ENCODE peak calls at places on chromosome 12, in ten cellular contexts. One of them, this sample, is unnamed.

GRCh38 chr12:50505945-50506344 is 1.2 kb downstream of the DIP2B start:
- DNase-seq in heart left ventricle: no peak
- DNase-seq in psoas muscle: no peak
- DNase-seq in brain microvascular endothelial cell: peak; percentile 4
- DNase-seq in stomach: no peak
- DNase-seq in A549: no peak
- DNase-seq in OCI-LY7: peak; percentile 60
- DNase-seq in pancreas: no peak
- DNase-seq in trophoblast cell: no peak
- DNase-seq in adrenal gland: no peak
- DNase-seq in this sample: no peak

GRCh38 chr12:129544716-129545115 is 359.1 kb downstream of the TMEM132D start:
- DNase-seq in OCI-LY7: no peak
- DNase-seq in pancreas: no peak
- DNase-seq in psoas muscle: no peak
- DNase-seq in adrenal gland: no peak
- DNase-seq in trophoblast cell: no peak
- DNase-seq in heart left ventricle: no peak
- DNase-seq in A549: no peak
- DNase-seq in brain microvascular endothelial cell: peak; percentile 66
- DNase-seq in stomach: no peak
- DNase-seq in this sample: no peak

GRCh38 chr12:67524861-67525499 is 123.6 kb upstream of the DYRK2 start:
- DNase-seq in A549: no peak
- DNase-seq in pancreas: no peak
- DNase-seq in adrenal gland: no peak
- DNase-seq in brain microvascular endothelial cell: no peak
- DNase-seq in stomach: no peak
- DNase-seq in trophoblast cell: no peak
- DNase-seq in heart left ventricle: no peak
- DNase-seq in psoas muscle: no peak
- DNase-seq in OCI-LY7: no peak
- DNase-seq in this sample: no peak

GRCh38 chr12:13095266-13095995 is 8.0 kb downstream of the GSG1 start:
- DNase-seq in adrenal gland: no peak
- DNase-seq in stomach: no peak
- DNase-seq in brain microvascular endothelial cell: no peak
- DNase-seq in pancreas: no peak
- DNase-seq in OCI-LY7: no peak
- DNase-seq in A549: no peak
- DNase-seq in trophoblast cell: no peak
- DNase-seq in psoas muscle: no peak
- DNase-seq in heart left ventricle: no peak
- DNase-seq in this sample: no peak

GRCh38 chr12:49636979-49637378 is 13.6 kb downstream of the PRPF40B start:
- DNase-seq in brain microvascular endothelial cell: peak; percentile 76
- DNase-seq in A549: peak; percentile 67
- DNase-seq in psoas muscle: no peak
- DNase-seq in adrenal gland: peak; percentile 62
- DNase-seq in trophoblast cell: peak; percentile 9
- DNase-seq in heart left ventricle: peak; percentile 40
- DNase-seq in pancreas: no peak
- DNase-seq in stomach: peak; percentile 52
- DNase-seq in OCI-LY7: peak; percentile 84
- DNase-seq in this sample: peak; percentile 49

GRCh38 chr12:19689801-19690472 is 250.6 kb downstream of the AEBP2 start:
- DNase-seq in pancreas: peak; percentile 59
- DNase-seq in adrenal gland: no peak
- DNase-seq in A549: no peak
- DNase-seq in trophoblast cell: no peak
- DNase-seq in stomach: peak; percentile 44
- DNase-seq in brain microvascular endothelial cell: no peak
- DNase-seq in OCI-LY7: no peak
- DNase-seq in psoas muscle: no peak
- DNase-seq in heart left ventricle: no peak
- DNase-seq in this sample: no peak

GRCh38 chr12:40581889-40582288 is 110.3 kb upstream of the CNTN1 start:
- DNase-seq in adrenal gland: no peak
- DNase-seq in pancreas: no peak
- DNase-seq in OCI-LY7: no peak
- DNase-seq in trophoblast cell: no peak
- DNase-seq in heart left ventricle: no peak
- DNase-seq in brain microvascular endothelial cell: no peak
- DNase-seq in psoas muscle: no peak
- DNase-seq in stomach: no peak
- DNase-seq in A549: no peak
- DNase-seq in this sample: no peak

GRCh38 chr12:29164477-29165163 is 15.5 kb downstream of the FAR2 start:
- DNase-seq in pancreas: no peak
- DNase-seq in psoas muscle: no peak
- DNase-seq in heart left ventricle: no peak
- DNase-seq in trophoblast cell: no peak
- DNase-seq in stomach: no peak
- DNase-seq in brain microvascular endothelial cell: peak; percentile 58
- DNase-seq in A549: no peak
- DNase-seq in adrenal gland: no peak
- DNase-seq in OCI-LY7: peak; percentile 49
- DNase-seq in this sample: peak; percentile 15

GRCh38 chr12:23834076-23834475 is 115.4 kb downstream of the SOX5 start:
- DNase-seq in A549: no peak
- DNase-seq in trophoblast cell: no peak
- DNase-seq in OCI-LY7: no peak
- DNase-seq in pancreas: no peak
- DNase-seq in heart left ventricle: no peak
- DNase-seq in psoas muscle: no peak
- DNase-seq in brain microvascular endothelial cell: peak; percentile 1
- DNase-seq in adrenal gland: no peak
- DNase-seq in stomach: no peak
- DNase-seq in this sample: no peak

GRCh38 chr12:104181313-104181712 is 34.3 kb upstream of the TXNRD1 start:
- DNase-seq in brain microvascular endothelial cell: peak; percentile 44
- DNase-seq in psoas muscle: no peak
- DNase-seq in adrenal gland: no peak
- DNase-seq in OCI-LY7: no peak
- DNase-seq in trophoblast cell: no peak
- DNase-seq in pancreas: no peak
- DNase-seq in heart left ventricle: no peak
- DNase-seq in A549: peak; percentile 63
- DNase-seq in stomach: no peak
- DNase-seq in this sample: no peak

GRCh38 chr12:47458273-47458672 is 247.6 kb downstream of the RPAP3 start:
- DNase-seq in A549: peak; percentile 39
- DNase-seq in stomach: no peak
- DNase-seq in pancreas: no peak
- DNase-seq in psoas muscle: no peak
- DNase-seq in adrenal gland: no peak
- DNase-seq in heart left ventricle: no peak
- DNase-seq in trophoblast cell: no peak
- DNase-seq in OCI-LY7: no peak
- DNase-seq in brain microvascular endothelial cell: no peak
- DNase-seq in this sample: no peak

DNA sequence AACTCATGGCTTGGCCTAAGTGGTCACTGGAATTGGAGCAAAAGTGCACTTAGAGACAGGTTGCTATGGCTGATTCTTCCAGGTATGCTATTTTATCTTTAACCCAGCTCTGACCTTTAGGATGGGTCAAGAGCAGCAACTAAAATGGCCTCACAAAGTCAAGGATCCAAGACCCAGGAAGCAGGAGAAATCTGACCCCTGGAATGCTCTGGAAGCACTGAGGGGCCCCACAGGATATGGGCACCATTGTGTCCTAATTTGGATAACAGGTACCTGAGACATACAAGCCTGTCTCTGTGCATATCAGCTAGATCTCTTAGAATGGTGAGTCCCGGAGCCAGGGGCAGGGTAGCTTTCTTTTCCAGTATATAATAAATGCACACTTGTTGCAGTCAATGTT is 29.2 kb upstream of the TMCC3 start:
- DNase-seq in heart left ventricle: no peak
- DNase-seq in A549: no peak
- DNase-seq in stomach: no peak
- DNase-seq in brain microvascular endothelial cell: no peak
- DNase-seq in pancreas: no peak
- DNase-seq in adrenal gland: no peak
- DNase-seq in trophoblast cell: no peak
- DNase-seq in OCI-LY7: no peak
- DNase-seq in psoas muscle: no peak
- DNase-seq in this sample: no peak
- H3K4me3 ChIP-seq in heart left ventricle: no peak overlapping the region
- H3K4me3 ChIP-seq in A549: no peak overlapping the region
- H3K4me3 ChIP-seq in stomach: no peak overlapping the region
- H3K4me3 ChIP-seq in brain microvascular endothelial cell: no peak overlapping the region
- H3K4me3 ChIP-seq in pancreas: no peak overlapping the region
- H3K4me3 ChIP-seq in adrenal gland: no peak overlapping the region
- H3K4me3 ChIP-seq in trophoblast cell: no peak overlapping the region
- H3K4me3 ChIP-seq in OCI-LY7: no peak overlapping the region
- H3K4me3 ChIP-seq in psoas muscle: no peak overlapping the region
- H3K4me3 ChIP-seq in this sample: no peak overlapping the region

GRCh38 chr12:126493366-126494108 is 1428.3 kb downstream of the AACS start:
- DNase-seq in stomach: no peak
- DNase-seq in adrenal gland: no peak
- DNase-seq in psoas muscle: no peak
- DNase-seq in pancreas: no peak
- DNase-seq in brain microvascular endothelial cell: no peak
- DNase-seq in A549: no peak
- DNase-seq in OCI-LY7: no peak
- DNase-seq in trophoblast cell: no peak
- DNase-seq in heart left ventricle: no peak
- DNase-seq in this sample: no peak
- H3K4me3 ChIP-seq in stomach: no peak overlapping the region
- H3K4me3 ChIP-seq in adrenal gland: no peak overlapping the region
- H3K4me3 ChIP-seq in psoas muscle: no peak overlapping the region
- H3K4me3 ChIP-seq in pancreas: no peak overlapping the region
- H3K4me3 ChIP-seq in brain microvascular endothelial cell: no peak overlapping the region
- H3K4me3 ChIP-seq in A549: no peak overlapping the region
- H3K4me3 ChIP-seq in OCI-LY7: no peak overlapping the region
- H3K4me3 ChIP-seq in trophoblast cell: no peak overlapping the region
- H3K4me3 ChIP-seq in heart left ventricle: no peak overlapping the region
- H3K4me3 ChIP-seq in this sample: no peak overlapping the region

GRCh38 chr12:32249701-32250270 is 143.1 kb downstream of the BICD1 start:
- DNase-seq in pancreas: no peak
- DNase-seq in psoas muscle: no peak
- DNase-seq in adrenal gland: no peak
- DNase-seq in OCI-LY7: no peak
- DNase-seq in brain microvascular endothelial cell: no peak
- DNase-seq in trophoblast cell: no peak
- DNase-seq in stomach: no peak
- DNase-seq in A549: no peak
- DNase-seq in heart left ventricle: no peak
- DNase-seq in this sample: no peak

GRCh38 chr12:32248594-32249140 is 142.0 kb downstream of the BICD1 start:
- DNase-seq in trophoblast cell: no peak
- DNase-seq in pancreas: no peak
- DNase-seq in heart left ventricle: no peak
- DNase-seq in OCI-LY7: no peak
- DNase-seq in psoas muscle: no peak
- DNase-seq in stomach: no peak
- DNase-seq in adrenal gland: no peak
- DNase-seq in brain microvascular endothelial cell: no peak
- DNase-seq in A549: no peak
- DNase-seq in this sample: no peak

GRCh38 chr12:32254260-32254659 is 145.1 kb upstream of the FGD4 start:
- DNase-seq in stomach: no peak
- DNase-seq in brain microvascular endothelial cell: no peak
- DNase-seq in A549: no peak
- DNase-seq in heart left ventricle: no peak
- DNase-seq in adrenal gland: no peak
- DNase-seq in pancreas: no peak
- DNase-seq in trophoblast cell: no peak
- DNase-seq in psoas muscle: no peak
- DNase-seq in OCI-LY7: no peak
- DNase-seq in this sample: no peak

GRCh38 chr12:32253154-32253795 is 146.1 kb upstream of the FGD4 start:
- DNase-seq in pancreas: no peak
- DNase-seq in heart left ventricle: no peak
- DNase-seq in psoas muscle: no peak
- DNase-seq in stomach: no peak
- DNase-seq in A549: no peak
- DNase-seq in OCI-LY7: no peak
- DNase-seq in brain microvascular endothelial cell: no peak
- DNase-seq in trophoblast cell: no peak
- DNase-seq in adrenal gland: no peak
- DNase-seq in this sample: no peak

DNA sequence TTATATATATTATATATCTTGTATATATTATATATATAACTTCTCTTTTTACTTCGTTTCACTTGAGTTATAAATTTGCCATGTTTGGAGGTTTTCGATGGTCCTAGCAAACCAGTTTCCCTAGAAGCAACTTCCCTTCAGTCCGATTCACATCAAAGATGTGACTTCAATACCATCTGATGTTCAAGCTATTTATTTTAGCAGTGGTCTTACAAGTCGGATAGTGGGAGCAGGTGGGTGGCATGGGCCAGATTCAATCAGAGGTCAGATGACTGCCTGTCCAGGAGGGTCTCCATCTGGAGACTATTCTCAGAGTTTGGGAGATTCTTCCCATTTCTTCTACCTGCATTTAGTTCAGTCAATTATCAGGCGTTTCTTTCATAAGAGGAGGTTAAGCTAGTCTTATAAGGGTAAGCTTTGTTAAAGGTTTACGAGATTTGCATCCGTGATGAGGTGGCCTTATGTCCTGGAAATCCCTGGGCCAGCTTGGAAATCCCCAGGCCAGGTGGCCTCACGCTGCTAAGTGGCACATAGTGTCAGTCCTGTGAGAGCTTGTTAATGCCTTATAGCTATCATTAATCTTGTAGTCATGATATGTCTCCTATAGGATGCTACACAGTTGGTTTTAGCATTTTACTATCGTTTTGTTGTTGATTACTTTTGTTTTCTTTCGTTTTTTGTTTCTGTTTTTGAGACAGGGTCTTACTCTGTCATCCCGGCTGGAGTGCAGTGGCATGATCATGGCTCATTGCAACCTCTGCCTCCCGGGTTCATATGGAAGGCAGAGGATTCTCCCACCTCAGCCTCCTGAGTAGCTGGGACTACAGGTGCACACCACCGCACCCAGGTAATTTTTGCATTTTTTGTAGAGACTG is 145.8 kb downstream of the BICD1 start:
- DNase-seq in OCI-LY7: no peak
- DNase-seq in trophoblast cell: no peak
- DNase-seq in psoas muscle: no peak
- DNase-seq in brain microvascular endothelial cell: no peak
- DNase-seq in heart left ventricle: no peak
- DNase-seq in adrenal gland: no peak
- DNase-seq in stomach: no peak
- DNase-seq in pancreas: no peak
- DNase-seq in A549: no peak
- DNase-seq in this sample: no peak
- H3K4me3 ChIP-seq in OCI-LY7: no peak overlapping the region
- H3K4me3 ChIP-seq in trophoblast cell: no peak overlapping the region
- H3K4me3 ChIP-seq in psoas muscle: no peak overlapping the region
- H3K4me3 ChIP-seq in brain microvascular endothelial cell: no peak overlapping the region
- H3K4me3 ChIP-seq in heart left ventricle: no peak overlapping the region
- H3K4me3 ChIP-seq in adrenal gland: no peak overlapping the region
- H3K4me3 ChIP-seq in stomach: no peak overlapping the region
- H3K4me3 ChIP-seq in pancreas: no peak overlapping the region
- H3K4me3 ChIP-seq in A549: no peak overlapping the region
- H3K4me3 ChIP-seq in this sample: no peak overlapping the region

DNA sequence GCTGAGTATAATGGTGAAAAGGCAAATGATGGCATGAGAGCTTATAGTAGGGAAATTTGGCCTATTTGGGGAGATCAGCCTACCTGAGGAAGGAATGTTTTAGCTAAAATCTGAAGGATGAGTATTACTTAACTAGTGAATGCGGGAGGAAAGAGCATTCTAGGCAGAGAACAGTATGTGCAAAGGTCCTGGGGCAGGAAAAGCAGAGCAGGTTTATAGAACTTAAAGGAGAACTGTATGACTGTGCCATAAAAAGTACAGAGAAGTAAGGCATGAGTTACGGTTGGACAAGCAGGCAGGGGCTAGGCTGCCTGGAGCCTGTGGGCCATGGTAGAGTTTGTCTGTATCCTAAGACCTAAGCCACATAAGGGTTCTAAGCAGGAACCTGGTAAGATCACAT is 21.7 kb upstream of the P2RX4 start:
- DNase-seq in psoas muscle: no peak
- DNase-seq in stomach: no peak
- DNase-seq in heart left ventricle: no peak
- DNase-seq in OCI-LY7: no peak
- DNase-seq in A549: no peak
- DNase-seq in adrenal gland: no peak
- DNase-seq in pancreas: no peak
- DNase-seq in trophoblast cell: no peak
- DNase-seq in brain microvascular endothelial cell: no peak
- DNase-seq in this sample: no peak
- H3K4me3 ChIP-seq in psoas muscle: no peak overlapping the region
- H3K4me3 ChIP-seq in stomach: no peak overlapping the region
- H3K4me3 ChIP-seq in heart left ventricle: no peak overlapping the region
- H3K4me3 ChIP-seq in OCI-LY7: no peak overlapping the region
- H3K4me3 ChIP-seq in A549: no peak overlapping the region
- H3K4me3 ChIP-seq in adrenal gland: no peak overlapping the region
- H3K4me3 ChIP-seq in pancreas: no peak overlapping the region
- H3K4me3 ChIP-seq in trophoblast cell: no peak overlapping the region
- H3K4me3 ChIP-seq in brain microvascular endothelial cell: no peak overlapping the region
- H3K4me3 ChIP-seq in this sample: no peak overlapping the region